ENCODE peak calls at places on chromosomes 2 and 18, in eight cellular contexts. X is kidney; T is A549; J is right cardiac atrium; B is Peyer's patch; M is colonic mucosa; I is effector memory CD4-positive, alpha-beta T cell; A is esophagus squamous epithelium. R is an unnamed sample. For H3K4me1, the result is how much of the 10 kb centered on the place peaks cover.

GRCh38 chr18:54191352-54191751 is 33.1 kb downstream of the MBD2 start:
- DNase-seq in J (no peak), I (no peak), M (no peak), A (no peak), T (no peak), X (no peak), B (no peak), R (no peak)

GRCh38 chr18:65415167-65415566 is 335.6 kb upstream of the CDH7 start:
- DNase-seq in T (no peak), I (no peak), X (no peak), J (no peak), B (no peak), M (no peak), A (no peak), R (no peak)

GRCh38 chr18:59821983-59822382 is 77.8 kb upstream of the PMAIP1 start:
- DNase-seq in A (no peak), T (no peak), I (no peak), J (no peak), M (no peak), X (no peak), B (no peak), R (no peak)

GRCh38 chr2:164275659-164276058 is 345.6 kb downstream of the GRB14 start:
- DNase-seq in A (no peak), J (no peak), I (no peak), T (no peak), B (no peak), M (no peak), X (no peak), R (no peak)

GRCh38 chr2:60337142-60337497 is 216.3 kb downstream of the BCL11A start:
- DNase-seq in T (no peak), X (no peak), I (no peak), J (no peak), M (no peak), B (peak), A (no peak), R (no peak)

GRCh38 chr2:150475479-150476212 is 11.8 kb downstream of the RND3 start:
- DNase-seq in I (no peak), M (no peak), J (no peak), A (no peak), X (no peak), T (no peak), B (no peak), R (no peak)

GRCh38 chr2:236867441-236868260 is 218.0 kb upstream of the COPS8 start:
- DNase-seq in X (no peak), M (no peak), T (no peak), J (no peak), A (no peak), I (no peak), B (peak), R (no peak)

GRCh38 chr18:63881851-63882250 is 5.7 kb upstream of the SERPINB2 start:
- DNase-seq in A (no peak), B (no peak), M (no peak), X (no peak), T (no peak), J (no peak), I (no peak), R (no peak)

GRCh38 chr2:145494441-145494840 is 974.5 kb upstream of the ZEB2 start:
- DNase-seq in A (no peak), T (no peak), J (no peak), X (no peak), I (no peak), B (no peak), M (no peak), R (no peak)

GRCh38 chr2:41141146-41141791 is 689.4 kb upstream of the SLC8A1 start:
- DNase-seq in X (no peak), B (no peak), A (no peak), J (no peak), I (no peak), M (no peak), T (no peak), R (no peak)

GRCh38 chr18:3794537-3795348 is 344.8 kb downstream of the TGIF1 start:
- DNase-seq in T (peak), M (no peak), B (no peak), J (no peak), I (no peak), A (no peak), X (no peak), R (no peak)

GRCh38 chr2:10614940-10615339 is 74.8 kb downstream of the NOL10 start:
- DNase-seq in A (no peak), X (no peak), I (no peak), B (peak), M (peak), J (no peak), T (no peak), R (no peak)

GRCh38 chr2:73985318-73986084 is 791 bp downstream of the TET3 start:
- DNase-seq in A (no peak), M (peak), B (peak), I (peak), T (peak), J (peak), X (peak), R (peak)

DNA sequence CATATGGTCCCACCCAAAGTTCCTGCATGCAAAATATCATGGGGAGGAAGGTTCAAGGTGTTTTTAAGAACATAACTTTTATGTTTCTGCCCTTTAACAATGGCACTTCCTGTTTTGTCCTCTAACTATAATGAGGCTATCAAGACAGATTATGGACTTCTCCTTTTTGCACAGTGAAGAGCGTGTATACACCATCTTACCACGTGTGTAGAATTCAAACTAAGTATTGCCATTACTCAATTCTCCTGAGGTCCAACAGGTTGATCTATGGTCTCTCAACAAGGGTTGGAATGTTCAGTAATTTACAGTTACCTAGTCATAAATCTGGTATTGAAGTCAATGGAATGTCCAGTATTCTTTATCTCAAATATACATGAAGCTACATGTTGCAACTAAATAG is 76.9 kb upstream of the SLC39A10 start:
- DNase-seq in B (no peak), T (no peak), I (no peak), X (no peak), J (no peak), A (no peak), M (no peak), R (no peak)
- H3K27ac ChIP-seq in B (peak), T (no peak), I (no peak), X (no peak), J (no peak), A (no peak), M (no peak), R (no peak)

GRCh38 chr2:234290671-234291070 is 206.2 kb downstream of the ARL4C start:
- DNase-seq in T (no peak), B (peak), I (peak), J (peak), A (no peak), M (no peak), X (peak), R (peak)

GRCh38 chr2:234292955-234293228 is 204.0 kb downstream of the ARL4C start:
- DNase-seq in B (no peak), I (no peak), X (no peak), M (no peak), T (no peak), J (no peak), A (no peak), R (no peak)

GRCh38 chr2:234290196-234290595 is 206.7 kb downstream of the ARL4C start:
- DNase-seq in I (no peak), A (no peak), M (no peak), X (no peak), T (no peak), B (no peak), J (no peak), R (no peak)

GRCh38 chr2:234292205-234292954 is 204.5 kb downstream of the ARL4C start:
- DNase-seq in B (peak), T (no peak), I (peak), J (no peak), A (no peak), M (no peak), X (no peak), R (peak)

DNA sequence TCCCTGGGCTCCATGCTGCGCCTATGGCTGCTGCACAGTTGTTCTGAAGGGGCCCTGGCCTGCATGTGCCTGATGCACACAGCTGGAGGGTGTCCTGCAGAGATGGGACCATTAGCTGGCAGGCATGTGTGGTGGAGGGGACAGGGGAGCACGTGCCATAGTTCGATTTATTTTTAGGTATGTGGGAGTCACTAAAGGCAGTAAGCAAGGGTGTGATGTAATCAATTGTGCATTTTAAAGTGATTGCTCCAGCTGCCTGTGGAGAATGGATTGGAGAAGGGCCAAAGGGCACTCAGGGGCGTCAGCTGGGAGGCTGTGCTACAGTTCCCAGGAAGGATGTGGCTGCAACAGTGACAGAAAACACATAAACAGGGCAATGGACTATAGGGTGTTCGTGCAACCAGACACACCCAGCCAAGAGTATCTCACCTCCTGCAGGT is 205.1 kb downstream of the ARL4C start:
- DNase-seq in I (peak), B (peak), J (peak), X (peak), M (peak), A (no peak), T (peak), R (peak)
- H3K4me1 ChIP-seq in I (half or more), B (under half), J (under half), X (under half), M (under half), A (under half), T (half or more), R (half or more)

GRCh38 chr2:216635171-216635570 is 2.0 kb downstream of the IGFBP2 start:
- DNase-seq in B (no peak), J (no peak), X (no peak), M (no peak), A (no peak), I (no peak), T (no peak), R (no peak)
- H3K4me3 ChIP-seq in B (no peak), J (peak), X (peak), M (no peak), A (peak), I (no peak), T (no peak), R (no peak)

DNA sequence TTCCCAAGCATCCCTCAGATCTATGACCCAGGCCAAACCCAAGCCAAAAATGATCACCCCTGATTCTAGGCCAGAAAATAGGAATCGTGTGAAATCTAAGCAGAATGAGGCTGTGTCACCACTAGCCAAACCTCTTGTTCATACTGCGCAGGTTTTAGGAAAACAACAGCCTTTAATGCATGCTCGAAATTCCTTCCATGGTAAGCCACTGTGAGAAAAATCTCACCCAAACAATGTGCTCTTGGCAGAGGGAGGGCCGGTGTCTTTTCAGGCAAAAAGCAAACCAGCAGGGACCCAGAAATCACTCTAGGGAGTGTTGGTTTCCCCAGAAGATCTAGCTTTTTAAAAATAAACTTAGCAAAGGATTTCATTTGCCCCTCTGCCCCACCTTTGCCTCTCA is 71.2 kb upstream of the FOSL2 start:
- DNase-seq in X (no peak), T (no peak), J (no peak), I (no peak), M (no peak), A (no peak), B (no peak), R (no peak)
- H3K27ac ChIP-seq in X (no peak), T (no peak), J (no peak), I (no peak), M (no peak), A (no peak), B (no peak), R (no peak)

DNA sequence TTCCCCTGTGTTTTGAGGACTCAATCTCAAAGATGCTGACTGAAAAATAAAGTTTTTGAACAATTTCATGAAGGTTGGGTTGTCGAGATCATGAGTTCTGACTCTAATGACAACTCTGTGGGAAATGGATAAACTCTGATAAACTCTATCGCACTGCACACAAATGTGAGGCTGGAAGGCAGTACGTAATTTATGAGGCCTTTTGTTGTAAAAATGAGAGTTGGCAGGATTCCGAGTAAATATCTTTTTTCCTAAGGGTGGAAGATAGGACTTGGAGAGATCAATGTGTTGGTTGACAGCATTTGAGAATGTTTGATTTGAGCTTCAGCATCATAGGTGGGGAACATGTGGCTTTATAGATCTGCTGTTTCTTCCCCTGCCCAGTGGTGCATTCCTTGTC is 90.4 kb downstream of the SPTBN1 start:
- DNase-seq in X (no peak), M (no peak), T (no peak), A (no peak), B (no peak), I (no peak), J (no peak), R (no peak)
- H3K4me1 ChIP-seq in X (half or more), M (under half), T (half or more), A (under half), B (under half), I (under half), J (under half), R (under half)

GRCh38 chr2:157440404-157441071 is 3.4 kb downstream of the CYTIP start:
- DNase-seq in I (no peak), T (no peak), B (peak), M (peak), J (no peak), A (no peak), X (no peak), R (no peak)

GRCh38 chr2:157443090-157443489 is 799 bp downstream of the CYTIP start:
- DNase-seq in A (no peak), M (no peak), X (no peak), I (no peak), B (no peak), J (no peak), T (no peak), R (no peak)

GRCh38 chr2:157442636-157443035 is 1.3 kb downstream of the CYTIP start:
- DNase-seq in A (no peak), X (no peak), T (no peak), J (no peak), M (no peak), I (no peak), B (no peak), R (no peak)

GRCh38 chr2:157441072-157441454 is 2.8 kb downstream of the CYTIP start:
- DNase-seq in B (peak), T (no peak), X (no peak), J (no peak), I (no peak), A (no peak), M (no peak), R (peak)

DNA sequence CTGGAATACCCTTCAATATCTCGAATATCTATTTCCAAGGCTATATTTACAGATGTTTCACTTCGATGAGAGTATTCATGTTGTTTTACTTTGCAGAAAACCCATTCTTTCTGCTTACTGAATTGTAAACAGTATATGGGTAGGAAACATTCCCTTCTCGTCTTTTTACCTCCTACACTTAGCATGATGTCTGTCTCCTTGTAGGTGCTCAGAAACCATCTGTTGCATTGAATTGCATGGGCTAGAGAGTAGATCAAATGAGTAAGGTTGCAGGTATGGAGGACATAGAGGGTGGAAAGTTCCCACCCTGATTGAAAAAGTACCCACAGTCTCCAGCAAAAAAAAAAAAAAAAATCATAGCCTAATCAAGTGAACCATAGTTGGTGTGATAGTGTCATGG is 1.8 kb downstream of the CYTIP start:
- DNase-seq in J (no peak), T (no peak), A (no peak), B (no peak), I (no peak), X (no peak), M (no peak), R (no peak)
- H3K4me3 ChIP-seq in J (peak), T (no peak), A (peak), B (peak), I (peak), X (peak), M (peak), R (peak)

GRCh38 chr18:58048243-58048642 is 4.2 kb downstream of the NEDD4L start:
- DNase-seq in A (no peak), B (no peak), X (no peak), J (no peak), M (no peak), I (no peak), T (no peak), R (no peak)

GRCh38 chr18:58054041-58054733 is 10.2 kb downstream of the NEDD4L start:
- DNase-seq in T (peak), X (no peak), A (no peak), J (no peak), M (no peak), B (no peak), I (no peak), R (no peak)

GRCh38 chr18:58052960-58053359 is 8.9 kb downstream of the NEDD4L start:
- DNase-seq in B (no peak), A (no peak), M (no peak), X (no peak), T (no peak), J (no peak), I (no peak), R (no peak)

GRCh38 chr18:58049000-58049688 is 5.1 kb downstream of the NEDD4L start:
- DNase-seq in X (no peak), M (no peak), J (no peak), A (no peak), B (no peak), T (no peak), I (no peak), R (no peak)

DNA sequence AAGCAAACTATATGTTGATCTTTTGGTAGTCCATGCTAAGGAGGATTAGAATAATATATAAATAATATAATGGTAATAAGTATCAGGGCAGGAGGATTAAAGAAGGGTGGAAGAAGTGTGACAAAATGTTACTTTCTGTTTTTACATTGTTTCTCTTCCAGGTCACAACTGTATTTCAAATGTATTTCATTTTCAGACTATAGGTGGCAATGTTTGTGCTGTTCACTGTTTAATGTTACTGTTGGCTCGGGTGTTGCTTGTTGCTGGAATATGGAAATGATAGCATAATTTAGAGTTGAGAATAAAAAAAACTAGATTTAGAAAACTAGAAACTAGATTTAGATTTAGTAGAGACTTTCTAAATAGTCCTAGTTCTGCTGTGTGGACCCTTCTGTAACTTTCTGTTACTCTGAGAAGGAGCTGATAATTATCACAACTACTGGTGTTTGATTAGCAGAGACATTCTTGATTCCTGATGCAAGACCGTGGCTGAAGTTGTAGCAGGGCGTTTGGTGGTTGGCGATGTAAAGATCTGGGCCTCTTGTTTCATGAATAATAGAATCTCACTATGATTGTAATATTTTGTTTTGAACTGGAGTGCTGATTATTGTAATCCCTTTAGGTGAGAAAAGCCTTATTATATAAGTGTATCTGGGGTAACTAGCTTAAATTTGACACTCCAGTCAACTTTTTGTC is 7.9 kb downstream of the NEDD4L start:
- DNase-seq in B (no peak), M (no peak), A (no peak), X (no peak), J (no peak), I (no peak), T (no peak), R (no peak)
- H3K27ac ChIP-seq in B (no peak), M (no peak), A (no peak), X (no peak), J (no peak), I (no peak), T (peak), R (no peak)

DNA sequence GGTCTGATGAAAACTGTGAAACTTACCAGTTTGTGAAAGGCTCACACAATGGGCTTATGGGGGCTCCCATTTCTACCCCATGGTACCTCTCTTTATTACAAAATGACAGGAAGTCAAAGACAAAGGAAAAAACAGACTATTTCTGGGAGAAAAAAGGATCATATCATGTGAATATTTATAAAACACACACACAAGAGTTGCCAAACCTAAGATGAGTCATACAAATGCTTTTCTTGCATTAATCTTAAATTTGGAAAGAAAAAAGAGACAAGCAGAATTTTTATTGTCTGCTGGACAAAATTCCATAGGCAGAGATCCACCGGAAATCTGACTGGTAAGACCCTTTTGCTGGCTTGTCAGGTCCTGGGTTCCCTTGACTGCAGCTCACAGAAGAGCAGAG is 1732.3 kb upstream of the PIK3C3 start:
- DNase-seq in A (no peak), J (no peak), M (no peak), X (no peak), T (no peak), I (no peak), B (no peak), R (no peak)
- H3K4me1 ChIP-seq in A (under half), J (under half), M (under half), X (under half), T (under half), I (under half), B (under half), R (under half)

DNA sequence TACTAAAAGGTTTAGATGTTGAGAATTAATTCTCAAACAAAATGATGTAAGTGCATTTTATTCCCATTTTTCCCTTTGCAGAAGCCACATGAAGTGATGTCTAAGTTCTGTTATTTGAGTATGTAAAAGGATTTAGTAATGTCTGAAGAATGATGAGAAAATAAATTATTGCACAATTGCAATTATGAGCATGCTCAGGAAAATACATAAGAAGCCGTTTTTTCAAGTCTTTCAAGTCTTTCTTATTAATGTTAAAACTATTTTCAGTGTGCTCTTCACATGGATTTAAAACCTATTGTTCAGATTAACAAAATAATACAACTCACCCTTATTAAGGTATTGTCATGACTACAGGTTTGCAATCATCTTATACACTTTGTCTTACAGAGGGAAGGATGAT is 331.4 kb upstream of the NETO1 start:
- DNase-seq in M (no peak), A (no peak), I (no peak), B (no peak), X (no peak), J (no peak), T (no peak), R (no peak)
- H3K4me3 ChIP-seq in M (no peak), A (no peak), I (no peak), B (no peak), X (no peak), J (no peak), T (no peak), R (no peak)

GRCh38 chr2:32865399-32866068 is 81.2 kb upstream of the LTBP1 start:
- DNase-seq in B (no peak), T (peak), X (no peak), I (no peak), A (no peak), J (no peak), M (no peak), R (no peak)
- H3K27ac ChIP-seq in B (no peak), T (peak), X (no peak), I (no peak), A (no peak), J (no peak), M (no peak), R (no peak)

R was measured in CD8-positive, alpha-beta memory T cell.